ENCODE peak calls at places on chromosome 14, in six cellular contexts. D is hepatocyte; E is endothelial cell; J is tibial artery; I is HCT116; S is activated CD8-positive, alpha-beta T cell treated with anti-CD3 and anti-CD28 coated beads for 36 hours. V is an unnamed sample.

GRCh38 chr14:45194964-45195363 is 58.0 kb downstream of the MIS18BP1 start:
- DNase-seq in J (no peak), S (no peak), E (no peak), I (no peak), D (no peak), V (no peak)

GRCh38 chr14:99163446-99163845 is 108.6 kb downstream of the BCL11B start:
- DNase-seq in I (no peak), S (no peak), E (no peak), J (no peak), D (no peak), V (no peak)

GRCh38 chr14:62921466-62921865 is 123.8 kb downstream of the KCNH5 start:
- DNase-seq in E (no peak), I (no peak), D (no peak), J (no peak), S (no peak), V (no peak)

GRCh38 chr14:84036863-84037262 is 1493.1 kb upstream of the FLRT2 start:
- DNase-seq in D (no peak), S (no peak), E (no peak), J (no peak), I (no peak), V (peak; percentile 27)

GRCh38 chr14:63266106-63266505 is 52.6 kb downstream of the GPHB5 start:
- DNase-seq in S (no peak), E (no peak), D (no peak), I (no peak), J (no peak), V (no peak)

GRCh38 chr14:44961151-44961729 is 507 bp downstream of the KLHL28 start:
- DNase-seq in I (no peak), E (peak; percentile 56), J (peak; percentile 71), S (peak; percentile 81), D (peak; percentile 77), V (no peak)

GRCh38 chr14:100419856-100420255 is 96.7 kb downstream of the SLC25A47 start:
- DNase-seq in D (no peak), I (no peak), S (no peak), E (peak; percentile 21), J (no peak), V (no peak)

GRCh38 chr14:103142031-103142430 is 18.8 kb downstream of the TNFAIP2 start:
- DNase-seq in J (no peak), D (no peak), I (no peak), E (no peak), S (no peak), V (no peak)

GRCh38 chr14:22614240-22614799 is 16.2 kb downstream of the ABHD4 start:
- DNase-seq in J (no peak), S (no peak), D (peak; percentile 90), I (peak; percentile 76), E (no peak), V (peak; percentile 89)

GRCh38 chr14:91303091-91303923 is 58.8 kb upstream of the GPR68 start:
- DNase-seq in J (no peak), S (peak; percentile 96), I (peak; percentile 49), D (no peak), E (peak; percentile 97), V (no peak)

GRCh38 chr14:96256420-96256819 is 410 bp downstream of the BDKRB1 start:
- DNase-seq in E (no peak), J (no peak), D (no peak), I (no peak), S (no peak), V (no peak)

GRCh38 chr14:105854600-105855245 is 328.3 kb downstream of the TMEM121 start:
- DNase-seq in I (no peak), S (no peak), E (no peak), D (no peak), J (peak; percentile 53), V (no peak)

GRCh38 chr14:75310295-75311059 is 31.8 kb downstream of the FOS start:
- DNase-seq in J (peak; percentile 94), I (no peak), D (peak; percentile 87), E (peak; percentile 70), S (no peak), V (no peak)

GRCh38 chr14:22202313-22202712 is 386.7 kb downstream of the DAD1 start:
- DNase-seq in D (no peak), E (no peak), S (peak; percentile 25), J (no peak), I (no peak), V (no peak)

GRCh38 chr14:71534506-71534905 is 397.7 kb upstream of the RGS6 start:
- DNase-seq in S (no peak), I (no peak), D (no peak), J (no peak), E (no peak), V (no peak)

GRCh38 chr14:103847954-103848719 is 762 bp upstream of the PPP1R13B start:
- DNase-seq in J (peak; percentile 76), D (peak; percentile 81), E (peak; percentile 33), S (no peak), I (no peak), V (no peak)

GRCh38 chr14:61456720-61457119 is 135.3 kb downstream of the PRKCH start:
- DNase-seq in I (peak; percentile 44), J (peak; percentile 83), E (peak; percentile 69), D (peak; percentile 88), S (peak; percentile 92), V (peak; percentile 43)

GRCh38 chr14:87066221-87066817 is 926.7 kb downstream of the GALC start:
- DNase-seq in J (no peak), E (no peak), S (no peak), I (no peak), D (no peak), V (no peak)
- TF ChIP-seq CTCF in J (no peak), E (no peak), S (no peak), I (no peak), D (peak; percentile 47), V (peak; percentile 36)

GRCh38 chr14:37197421-37198272 is at the start of gene MIPOL1:
- DNase-seq in J (peak; percentile 92), D (peak; percentile 95), I (peak; percentile 68), S (peak; percentile 4), E (peak; percentile 77), V (peak; percentile 27)
- TF ChIP-seq CTCF in J (peak; percentile 14), D (peak; percentile 52), I (peak; percentile 35), S (no peak), E (no peak), V (no peak)

GRCh38 chr14:24315807-24316596 is 4.7 kb downstream of the LTB4R start:
- DNase-seq in I (no peak), E (no peak), D (no peak), S (no peak), J (no peak), V (no peak)
- TF ChIP-seq CTCF in I (no peak), E (no peak), D (no peak), S (no peak), J (no peak), V (no peak)

GRCh38 chr14:106879241-106879640 is 1352.9 kb downstream of the TMEM121 start:
- DNase-seq in E (no peak), J (no peak), S (peak; percentile 91), I (peak; percentile 10), D (no peak), V (no peak)

GRCh38 chr14:106877527-106877926 is 1351.1 kb downstream of the TMEM121 start:
- DNase-seq in E (no peak), D (no peak), S (no peak), J (no peak), I (no peak), V (no peak)

GRCh38 chr14:106883218-106883692 is 1356.9 kb downstream of the TMEM121 start:
- DNase-seq in J (peak; percentile 67), D (no peak), S (peak; percentile 85), I (no peak), E (no peak), V (no peak)
- TF ChIP-seq CTCF in J (peak; percentile 30), D (peak; percentile 3), S (peak; percentile 98), I (peak; percentile 26), E (peak; percentile 66), V (peak; percentile 39)